ENCODE peak calls at places on chromosomes 6 and 20, in seven cellular contexts. C is NCI-H1105 treated with DMSO at 0.1 percent for 48 hours, N is uterus, Q is body of pancreas, I is left ventricle myocardium inferior, L is fibroblast of the aortic adventitia, B is hypothalamus. M is an unnamed sample.

GRCh38 chr20:41214202-41214601 is 76.9 kb downstream of the PLCG1 start:
- DNase-seq in B (no peak), C (no peak), L (no peak), I (no peak), Q (no peak), N (no peak), M (no peak)

GRCh38 chr6:72140795-72141194 is 254.4 kb downstream of the RIMS1 start:
- DNase-seq in C (no peak), B (no peak), I (no peak), L (peak), N (no peak), Q (no peak), M (peak)

GRCh38 chr6:135546680-135547418 is 49.3 kb upstream of the AHI1 start:
- DNase-seq in C (no peak), N (no peak), B (no peak), L (peak), I (peak), Q (no peak), M (no peak)

GRCh38 chr6:138218449-138218848 is at the start of gene PBOV1:
- DNase-seq in C (no peak), L (no peak), I (no peak), Q (no peak), B (no peak), N (no peak), M (no peak)

GRCh38 chr6:108260126-108260808 is 573 bp downstream of the SNX3 start:
- DNase-seq in N (no peak), C (peak), I (peak), B (peak), L (peak), Q (peak), M (peak)

GRCh38 chr6:109449789-109450673 is 5.5 kb downstream of the MICAL1 start:
- DNase-seq in C (no peak), Q (no peak), I (no peak), B (no peak), N (no peak), L (no peak), M (no peak)

GRCh38 chr6:154234019-154234772 is 122.4 kb downstream of the IPCEF1 start:
- DNase-seq in L (no peak), B (no peak), C (no peak), Q (no peak), I (no peak), N (no peak), M (no peak)

GRCh38 chr6:160315310-160315709 is 32.9 kb upstream of the SLC22A3 start:
- DNase-seq in C (no peak), B (no peak), L (no peak), Q (no peak), N (no peak), I (no peak), M (no peak)

GRCh38 chr20:48215536-48215935 is 430.3 kb upstream of the SULF2 start:
- DNase-seq in L (no peak), Q (no peak), C (no peak), N (no peak), I (no peak), B (no peak), M (no peak)

GRCh38 chr20:39897781-39898466 is 791.1 kb downstream of the MAFB start:
- DNase-seq in Q (no peak), N (no peak), L (no peak), C (no peak), I (no peak), B (no peak), M (no peak)

GRCh38 chr6:99821164-99821563 is 172.9 kb downstream of the MCHR2 start:
- DNase-seq in L (no peak), I (no peak), C (no peak), N (no peak), Q (no peak), B (no peak), M (no peak)

GRCh38 chr6:31729515-31729978 is 448 bp upstream of the DDAH2 start:
- DNase-seq in I (peak), Q (peak), B (peak), C (peak), L (peak), N (peak), M (peak)

GRCh38 chr20:18197382-18198070 is 59.9 kb downstream of the KAT14 start:
- DNase-seq in I (no peak), N (no peak), C (no peak), Q (no peak), B (no peak), L (no peak), M (no peak)

GRCh38 chr20:43957392-43957791 is 42.7 kb downstream of the TOX2 start:
- DNase-seq in Q (no peak), I (no peak), L (no peak), C (no peak), N (no peak), B (no peak), M (no peak)

GRCh38 chr20:19889011-19889953 is 127.9 kb upstream of the NAA20 start:
- DNase-seq in N (peak), I (peak), Q (peak), B (peak), C (no peak), L (peak), M (peak)

GRCh38 chr20:19993937-19994667 is 23.1 kb upstream of the NAA20 start:
- DNase-seq in L (peak), B (no peak), Q (no peak), C (no peak), I (peak), N (no peak), M (peak)

GRCh38 chr6:159826968-159827647 is 27.0 kb downstream of the PNLDC1 start:
- DNase-seq in L (no peak), N (no peak), Q (no peak), C (no peak), I (no peak), B (no peak), M (no peak)

GRCh38 chr6:168713839-168714238 is 272.9 kb downstream of the SMOC2 start:
- DNase-seq in Q (peak), C (no peak), B (no peak), I (no peak), N (no peak), L (no peak), M (no peak)

GRCh38 chr6:155882527-155883333 is 427.1 kb upstream of the NOX3 start:
- DNase-seq in Q (no peak), B (no peak), C (no peak), I (no peak), L (no peak), N (no peak), M (no peak)

GRCh38 chr6:138038148-138038870 is 68.9 kb downstream of the PERP start:
- DNase-seq in B (no peak), C (peak), L (no peak), N (no peak), Q (no peak), I (no peak), M (no peak)

GRCh38 chr6:116522896-116523295 is 11.5 kb downstream of the CALHM5 start:
- DNase-seq in N (no peak), L (no peak), B (no peak), Q (no peak), I (no peak), C (no peak), M (no peak)

GRCh38 chr6:68225729-68226128 is 409.4 kb upstream of the ADGRB3 start:
- DNase-seq in C (no peak), B (no peak), Q (no peak), I (no peak), N (no peak), L (no peak), M (no peak)

GRCh38 chr6:98200084-98200483 is 634.3 kb upstream of the POU3F2 start:
- DNase-seq in B (no peak), I (no peak), C (no peak), L (no peak), Q (no peak), N (no peak), M (no peak)

GRCh38 chr6:81909981-81910910 is 157.8 kb upstream of the TENT5A start:
- DNase-seq in L (no peak), I (no peak), Q (no peak), C (no peak), N (no peak), B (no peak), M (no peak)

GRCh38 chr6:158926429-158926828 is 73.6 kb downstream of the RSPH3 start:
- DNase-seq in C (no peak), I (no peak), N (no peak), B (no peak), L (peak), Q (no peak), M (no peak)

GRCh38 chr6:155185544-155185943 is 78.3 kb upstream of the CLDN20 start:
- DNase-seq in I (no peak), B (no peak), C (no peak), N (no peak), Q (no peak), L (no peak), M (peak)

GRCh38 chr6:145155411-145155810 is 579.9 kb downstream of the EPM2A start:
- DNase-seq in C (no peak), I (no peak), N (no peak), Q (no peak), B (no peak), L (peak), M (no peak)

GRCh38 chr6:131955192-131955591 is 4.0 kb upstream of the CCN2 start:
- DNase-seq in L (no peak), Q (no peak), N (no peak), B (no peak), C (no peak), I (no peak), M (no peak)

GRCh38 chr6:51049983-51050877 is 231.6 kb downstream of the TFAP2B start:
- DNase-seq in I (no peak), C (no peak), L (peak), N (no peak), Q (no peak), B (no peak), M (peak)

GRCh38 chr6:74137910-74138309 is 441.9 kb downstream of the CD109 start:
- DNase-seq in I (no peak), L (peak), Q (no peak), N (no peak), B (no peak), C (no peak), M (peak)

GRCh38 chr6:57029213-57029612 is 17.3 kb upstream of the KIAA1586 start:
- DNase-seq in N (no peak), Q (no peak), L (no peak), I (no peak), C (no peak), B (no peak), M (no peak)

GRCh38 chr20:61436268-61436667 is 184.2 kb downstream of the CDH4 start:
- DNase-seq in C (no peak), I (no peak), L (peak), N (no peak), B (no peak), Q (no peak), M (peak)

GRCh38 chr6:142420822-142421221 is 119.0 kb downstream of the ADGRG6 start:
- DNase-seq in B (no peak), L (no peak), N (no peak), I (no peak), C (no peak), Q (no peak), M (no peak)